ENCODE peak calls at places on chromosome 3, in eight cellular contexts. K, X, U, R, S, W, D and L are unnamed samples.

GRCh38 chr3:67380118-67380517 is 274.3 kb downstream of the SUCLG2 start:
- DNase-seq in K (no peak), X (no peak), U (no peak), R (no peak), S (no peak), W (no peak), D (no peak), L (no peak)

GRCh38 chr3:161406594-161407555 is 35.6 kb upstream of the SPTSSB start:
- DNase-seq in K (no peak), X (no peak), U (no peak), R (no peak), S (no peak), W (no peak), D (no peak), L (no peak)

GRCh38 chr3:185280572-185281365 is 26.9 kb upstream of the EHHADH start:
- DNase-seq in K (no peak), X (no peak), U (peak), R (no peak), S (no peak), W (peak), D (no peak), L (no peak)

GRCh38 chr3:177589921-177590336 is 392.6 kb upstream of the TBL1XR1 start:
- DNase-seq in K (no peak), X (no peak), U (no peak), R (no peak), S (no peak), W (peak), D (no peak), L (no peak)

GRCh38 chr3:130516645-130517512 is at the start of gene COL6A6:
- DNase-seq in K (no peak), X (no peak), U (no peak), R (peak), S (no peak), W (no peak), D (no peak), L (no peak)

GRCh38 chr3:40851836-40852235 is 327.1 kb downstream of the ZNF621 start:
- DNase-seq in K (no peak), X (no peak), U (no peak), R (no peak), S (no peak), W (no peak), D (no peak), L (no peak)

GRCh38 chr3:70519005-70519404 is 206.6 kb upstream of the MDFIC2 start:
- DNase-seq in K (no peak), X (no peak), U (no peak), R (no peak), S (no peak), W (no peak), D (no peak), L (no peak)

GRCh38 chr3:138442433-138442832 is 8.0 kb downstream of the ESYT3 start:
- DNase-seq in K (peak), X (no peak), U (no peak), R (no peak), S (no peak), W (peak), D (no peak), L (no peak)

GRCh38 chr3:126253072-126253471 is 72.7 kb upstream of the ALDH1L1 start:
- DNase-seq in K (no peak), X (no peak), U (no peak), R (no peak), S (no peak), W (no peak), D (no peak), L (no peak)

GRCh38 chr3:29382399-29382798 is 101.5 kb downstream of the RBMS3 start:
- DNase-seq in K (no peak), X (no peak), U (no peak), R (no peak), S (no peak), W (no peak), D (no peak), L (peak)

GRCh38 chr3:14879161-14879888 is 60.6 kb downstream of the FGD5 start:
- DNase-seq in K (no peak), X (no peak), U (no peak), R (no peak), S (peak), W (no peak), D (no peak), L (peak)

GRCh38 chr3:73625124-73625665 is 454 bp upstream of the PDZRN3 start:
- DNase-seq in K (no peak), X (peak), U (no peak), R (peak), S (no peak), W (no peak), D (peak), L (no peak)

GRCh38 chr3:52912885-52913731 is 15.8 kb upstream of the STIMATE start:
- DNase-seq in K (no peak), X (no peak), U (no peak), R (no peak), S (no peak), W (no peak), D (no peak), L (no peak)

GRCh38 chr3:20096135-20096685 is 56.0 kb downstream of the KAT2B start:
- DNase-seq in K (no peak), X (no peak), U (no peak), R (no peak), S (no peak), W (no peak), D (no peak), L (no peak)

GRCh38 chr3:78785004-78785403 is 982.8 kb downstream of the ROBO1 start:
- DNase-seq in K (no peak), X (no peak), U (no peak), R (no peak), S (no peak), W (no peak), D (no peak), L (no peak)

GRCh38 chr3:186239321-186239720 is 122.7 kb downstream of the DGKG start:
- DNase-seq in K (peak), X (peak), U (no peak), R (no peak), S (no peak), W (no peak), D (peak), L (no peak)

GRCh38 chr3:195450731-195451229 is 8.0 kb upstream of the ACAP2 start:
- DNase-seq in K (no peak), X (peak), U (no peak), R (peak), S (no peak), W (no peak), D (no peak), L (peak)

GRCh38 chr3:126390201-126390600 is 4.5 kb upstream of the CFAP100 start:
- DNase-seq in K (no peak), X (no peak), U (no peak), R (no peak), S (peak), W (no peak), D (peak), L (peak)

GRCh38 chr3:82259994-82260393 is 498.5 kb upstream of the GBE1 start:
- DNase-seq in K (no peak), X (no peak), U (no peak), R (no peak), S (no peak), W (no peak), D (no peak), L (no peak)

GRCh38 chr3:52489453-52489852 is 5.7 kb upstream of the STAB1 start:
- DNase-seq in K (no peak), X (no peak), U (no peak), R (no peak), S (no peak), W (no peak), D (no peak), L (no peak)

GRCh38 chr3:149813367-149814281 is 609 bp downstream of the RNF13 start:
- DNase-seq in K (peak), X (peak), U (peak), R (no peak), S (no peak), W (no peak), D (no peak), L (peak)

GRCh38 chr3:51675201-51675611 is 4.2 kb downstream of the TEX264 start:
- DNase-seq in K (no peak), X (no peak), U (no peak), R (no peak), S (peak), W (no peak), D (no peak), L (peak)

GRCh38 chr3:77919244-77919643 is 879.3 kb downstream of the ROBO2 start:
- DNase-seq in K (no peak), X (no peak), U (no peak), R (no peak), S (no peak), W (no peak), D (no peak), L (no peak)

GRCh38 chr3:161008086-161008485 is 97.1 kb downstream of the B3GALNT1 start:
- DNase-seq in K (no peak), X (no peak), U (no peak), R (no peak), S (no peak), W (no peak), D (no peak), L (no peak)

GRCh38 chr3:150761831-150762661 is 923 bp downstream of the SIAH2 start:
- DNase-seq in K (peak), X (peak), U (peak), R (peak), S (no peak), W (no peak), D (peak), L (peak)

GRCh38 chr3:40971191-40972168 is 227.8 kb upstream of the CTNNB1 start:
- DNase-seq in K (peak), X (peak), U (peak), R (peak), S (no peak), W (peak), D (peak), L (peak)

GRCh38 chr3:38049358-38050126 is 10.5 kb downstream of the DLEC1 start:
- DNase-seq in K (no peak), X (no peak), U (no peak), R (no peak), S (no peak), W (no peak), D (no peak), L (no peak)
- TF ChIP-seq CTCF in K (no peak), X (no peak), U (no peak), R (no peak), S (no peak), W (no peak), D (no peak), L (no peak)

GRCh38 chr3:48567500-48567899 is 3.9 kb upstream of the UCN2 start:
- DNase-seq in K (no peak), X (no peak), U (no peak), R (no peak), S (no peak), W (no peak), D (no peak), L (no peak)

GRCh38 chr3:48568476-48568875 is 4.9 kb upstream of the UCN2 start:
- DNase-seq in K (no peak), X (no peak), U (no peak), R (no peak), S (no peak), W (no peak), D (no peak), L (no peak)

GRCh38 chr3:48566401-48566760 is 2.8 kb upstream of the UCN2 start:
- DNase-seq in K (no peak), X (no peak), U (no peak), R (no peak), S (no peak), W (no peak), D (no peak), L (no peak)

GRCh38 chr3:48565591-48566400 is 2.2 kb upstream of the UCN2 start:
- DNase-seq in K (no peak), X (no peak), U (no peak), R (no peak), S (no peak), W (peak), D (no peak), L (no peak)

DNA sequence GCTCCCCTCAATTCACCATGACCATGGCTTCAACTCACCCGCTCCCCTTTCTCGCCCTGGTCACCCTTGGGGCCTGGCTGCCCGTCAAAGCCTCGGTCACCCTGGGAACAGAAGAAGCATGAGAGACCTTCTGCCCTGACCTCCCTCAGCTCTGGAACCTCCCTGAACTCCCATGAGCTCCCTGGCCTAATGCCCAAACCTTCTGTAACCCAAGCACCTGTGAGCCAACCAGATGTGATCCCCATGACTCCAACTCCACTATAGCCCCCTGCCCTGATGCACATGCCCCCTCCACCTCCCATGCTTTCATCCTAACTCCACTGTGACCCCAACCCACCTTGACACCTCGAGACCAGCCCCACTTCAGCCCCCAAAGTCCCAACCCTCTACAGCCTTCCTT is 3.5 kb upstream of the UCN2 start:
- DNase-seq in K (no peak), X (no peak), U (no peak), R (no peak), S (no peak), W (no peak), D (no peak), L (no peak)
- H3K27ac ChIP-seq in K (no peak), X (no peak), U (no peak), R (no peak), S (no peak), W (no peak), D (no peak), L (no peak)

DNA sequence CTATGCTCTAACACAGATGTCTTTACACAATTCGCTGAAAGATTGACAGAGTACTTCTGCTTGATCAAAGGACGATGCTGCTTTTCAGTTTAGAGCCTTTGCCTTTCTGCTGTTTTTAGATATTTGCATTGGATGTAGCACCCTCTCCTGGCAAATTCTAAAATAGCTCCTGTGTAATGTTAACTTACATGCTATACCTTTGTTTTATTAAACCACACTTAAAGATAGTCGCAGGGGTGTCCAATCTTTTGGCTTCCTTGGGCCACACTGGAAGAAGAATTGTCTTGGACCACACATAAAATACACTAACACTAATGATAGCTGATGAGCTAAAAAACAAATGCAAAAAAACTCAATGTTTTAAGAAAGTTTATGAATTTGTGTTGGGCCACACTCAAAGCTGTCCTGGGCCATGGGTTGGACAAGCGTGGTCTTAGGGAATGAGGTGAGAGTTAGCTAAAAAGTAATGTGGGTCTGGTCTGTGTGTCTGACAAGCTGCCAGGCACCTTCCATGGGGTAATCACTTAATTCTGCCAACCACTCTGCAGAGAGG is 62.9 kb downstream of the ATG7 start:
- DNase-seq in K (no peak), X (peak), U (peak), R (no peak), S (no peak), W (peak), D (no peak), L (no peak)
- TF ChIP-seq CTCF in K (peak), X (peak), U (peak), R (peak), S (peak), W (peak), D (peak), L (peak)

GRCh38 chr3:189334064-189334920 is 162.5 kb downstream of the TPRG1 start:
- DNase-seq in K (no peak), X (no peak), U (no peak), R (no peak), S (no peak), W (no peak), D (no peak), L (no peak)
- H3K27ac ChIP-seq in K (no peak), X (no peak), U (no peak), R (no peak), S (no peak), W (no peak), D (no peak), L (no peak)

GRCh38 chr3:62863648-62864047 is 11.6 kb downstream of the CADPS start:
- DNase-seq in K (no peak), X (no peak), U (no peak), R (no peak), S (no peak), W (no peak), D (no peak), L (no peak)
- TF ChIP-seq CTCF in K (no peak), X (no peak), U (peak), R (no peak), S (no peak), W (no peak), D (no peak), L (no peak)

GRCh38 chr3:129013491-129013891 is 12.4 kb downstream of the EFCC1 start:
- DNase-seq in K (no peak), X (no peak), U (no peak), R (no peak), S (no peak), W (no peak), D (no peak), L (no peak)
- H3K27ac ChIP-seq in K (no peak), X (peak), U (no peak), R (no peak), S (no peak), W (no peak), D (peak), L (peak)

GRCh38 chr3:50323092-50323600 is 601 bp upstream of the HYAL2 start:
- DNase-seq in K (no peak), X (peak), U (no peak), R (no peak), S (no peak), W (no peak), D (no peak), L (no peak)

GRCh38 chr3:50320853-50321145 is 1.7 kb downstream of the HYAL2 start:
- DNase-seq in K (no peak), X (no peak), U (no peak), R (no peak), S (no peak), W (no peak), D (no peak), L (no peak)

GRCh38 chr3:50322386-50323091 is at the start of gene HYAL2:
- DNase-seq in K (no peak), X (peak), U (no peak), R (peak), S (no peak), W (no peak), D (peak), L (no peak)

GRCh38 chr3:50321146-50321843 is 1.2 kb downstream of the HYAL2 start:
- DNase-seq in K (peak), X (peak), U (peak), R (peak), S (peak), W (peak), D (peak), L (peak)

GRCh38 chr3:50321844-50322385 is 630 bp downstream of the HYAL2 start:
- DNase-seq in K (no peak), X (no peak), U (no peak), R (no peak), S (no peak), W (no peak), D (no peak), L (no peak)
- TF ChIP-seq CTCF in K (no peak), X (peak), U (peak), R (no peak), S (peak), W (peak), D (peak), L (peak)

GRCh38 chr3:156311431-156311830 is 191.1 kb downstream of the KCNAB1 start:
- DNase-seq in K (no peak), X (no peak), U (no peak), R (no peak), S (no peak), W (no peak), D (no peak), L (no peak)
- H3K27ac ChIP-seq in K (no peak), X (no peak), U (no peak), R (no peak), S (no peak), W (no peak), D (no peak), L (no peak)

GRCh38 chr3:80688814-80689213 is 921.0 kb upstream of the ROBO1 start:
- DNase-seq in K (no peak), X (no peak), U (no peak), R (no peak), S (no peak), W (no peak), D (no peak), L (no peak)
- TF ChIP-seq CTCF in K (no peak), X (peak), U (no peak), R (no peak), S (no peak), W (no peak), D (no peak), L (peak)

DNA sequence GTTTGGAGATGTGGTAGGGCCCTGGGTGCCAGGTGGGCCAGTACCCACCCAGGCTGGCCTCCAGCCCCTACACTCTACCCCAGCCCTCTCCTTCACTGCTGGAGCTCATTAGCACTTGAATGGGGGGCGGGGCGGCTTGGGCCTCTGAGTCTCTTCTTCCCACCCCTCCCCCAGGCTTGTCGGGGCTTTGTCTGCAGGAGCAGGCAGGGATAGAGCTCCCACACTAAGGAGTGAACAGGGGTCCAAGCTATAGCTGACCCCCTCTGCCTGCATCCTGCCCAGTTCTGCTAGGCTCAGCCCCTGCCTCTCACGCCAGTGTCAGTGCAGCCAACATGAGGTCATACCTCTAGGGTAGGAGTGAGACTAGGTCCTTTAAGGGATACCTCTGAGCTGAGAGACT is 5.2 kb downstream of the GNAI2 start:
- DNase-seq in K (no peak), X (no peak), U (no peak), R (no peak), S (no peak), W (no peak), D (no peak), L (no peak)
- H3K27ac ChIP-seq in K (peak), X (peak), U (no peak), R (no peak), S (peak), W (no peak), D (peak), L (peak)